ENCODE peak calls at places on chromosome 20, in six cellular contexts. L, S, K, V, Y and U are unnamed samples.
A peak's percentile ranks its signal among the peaks of the same experiment; 100 is the strongest.

GRCh38 chr20:36700438-36700837 is 45.5 kb downstream of the NDRG3 start:
- DNase-seq in L (no peak), S (no peak), K (no peak), V (no peak), Y (no peak), U (no peak)

GRCh38 chr20:62202676-62203377 is 17.3 kb downstream of the HRH3 start:
- DNase-seq in L (no peak), S (no peak), K (no peak), V (no peak), Y (peak; percentile 38), U (no peak)

GRCh38 chr20:25252686-25253421 is 5.0 kb downstream of the PYGB start:
- DNase-seq in L (no peak), S (no peak), K (peak; percentile 15), V (no peak), Y (no peak), U (no peak)

GRCh38 chr20:10356628-10357027 is 77.4 kb downstream of the MKKS start:
- DNase-seq in L (no peak), S (no peak), K (no peak), V (no peak), Y (no peak), U (no peak)

GRCh38 chr20:57953638-57954037 is 243.8 kb upstream of the PMEPA1 start:
- DNase-seq in L (peak; percentile 33), S (no peak), K (no peak), V (no peak), Y (no peak), U (peak; percentile 51)

GRCh38 chr20:64222851-64223525 is 32.6 kb upstream of the PCMTD2 start:
- DNase-seq in L (peak; percentile 36), S (no peak), K (no peak), V (no peak), Y (no peak), U (no peak)

GRCh38 chr20:33830371-33830770 is 19.2 kb downstream of the CHMP4B start:
- DNase-seq in L (peak; percentile 62), S (no peak), K (no peak), V (no peak), Y (no peak), U (no peak)

GRCh38 chr20:49389854-49390253 is 92.6 kb downstream of the KCNB1 start:
- DNase-seq in L (no peak), S (no peak), K (no peak), V (no peak), Y (no peak), U (no peak)

GRCh38 chr20:4483481-4483880 is 238.2 kb upstream of the PRND start:
- DNase-seq in L (peak; percentile 88), S (no peak), K (no peak), V (no peak), Y (no peak), U (no peak)

GRCh38 chr20:22729616-22730236 is 145.4 kb upstream of the FOXA2 start:
- DNase-seq in L (no peak), S (no peak), K (no peak), V (no peak), Y (no peak), U (no peak)

GRCh38 chr20:51698252-51698651 is 69.9 kb downstream of the ATP9A start:
- DNase-seq in L (no peak), S (no peak), K (no peak), V (no peak), Y (no peak), U (no peak)

GRCh38 chr20:5864873-5865582 is 85.3 kb downstream of the TRMT6 start:
- DNase-seq in L (peak; percentile 33), S (no peak), K (no peak), V (no peak), Y (no peak), U (peak; percentile 83)

GRCh38 chr20:44626278-44626677 is 25.2 kb downstream of the ADA start:
- DNase-seq in L (no peak), S (no peak), K (no peak), V (no peak), Y (peak; percentile 13), U (no peak)

GRCh38 chr20:47358672-47359532 is 2.4 kb upstream of the ZMYND8 start:
- DNase-seq in L (peak; percentile 97), S (peak; percentile 29), K (peak; percentile 70), V (no peak), Y (peak; percentile 77), U (peak; percentile 95)